ENCODE peak calls at places on chromosomes 5 and 9, in four cellular contexts. U is lower leg skin, R is tibial nerve, S is esophagus squamous epithelium. O is an unnamed sample.

GRCh38 chr5:124025306-124025705 is 513.3 kb downstream of the CSNK1G3 start:
- DNase-seq in R (no peak), U (no peak), S (no peak), O (no peak)

GRCh38 chr9:129446828-129447550 is 173.9 kb downstream of the C9orf50 start:
- DNase-seq in S (no peak), U (no peak), R (no peak), O (no peak)

GRCh38 chr9:138025417-138025816 is 147.8 kb downstream of the CACNA1B start:
- DNase-seq in U (no peak), R (no peak), S (no peak), O (no peak)

GRCh38 chr5:30804739-30805313 is 388.7 kb upstream of the CDH6 start:
- DNase-seq in S (no peak), U (no peak), R (no peak), O (no peak)

GRCh38 chr5:31886206-31886605 is 247.3 kb downstream of the PDZD2 start:
- DNase-seq in R (peak), U (no peak), S (no peak), O (no peak)

GRCh38 chr9:117703538-117703937 is 665 bp upstream of the TLR4 start:
- DNase-seq in U (peak), S (no peak), R (no peak), O (no peak)

GRCh38 chr5:159965031-159965837 is 43.7 kb upstream of the TTC1 start:
- DNase-seq in R (no peak), U (peak), S (no peak), O (peak)

GRCh38 chr9:135785013-135785575 is 83.1 kb downstream of the KCNT1 start:
- DNase-seq in U (no peak), R (no peak), S (no peak), O (no peak)

GRCh38 chr9:136721339-136722092 is 9.1 kb downstream of the DIPK1B start:
- DNase-seq in S (no peak), U (no peak), R (no peak), O (peak)

GRCh38 chr9:15622596-15622995 is 69.8 kb downstream of the CCDC171 start:
- DNase-seq in R (no peak), U (no peak), S (no peak), O (no peak)

GRCh38 chr5:4879693-4880303 is 260.3 kb upstream of the ADAMTS16 start:
- DNase-seq in R (peak), U (peak), S (no peak), O (peak)

GRCh38 chr5:80960531-80961375 is 590 bp downstream of the RASGRF2 start:
- DNase-seq in U (no peak), S (no peak), R (no peak), O (no peak)

GRCh38 chr5:174644918-174645317 is 79.5 kb upstream of the MSX2 start:
- DNase-seq in U (no peak), R (no peak), S (no peak), O (no peak)

GRCh38 chr9:93582115-93582514 is 5.7 kb downstream of the PHF2 start:
- DNase-seq in S (no peak), R (no peak), U (no peak), O (peak)

GRCh38 chr9:106880863-106881262 is 17.9 kb downstream of the ZNF462 start:
- DNase-seq in R (no peak), S (no peak), U (no peak), O (peak)

GRCh38 chr5:124436294-124436693 is 310.1 kb downstream of the ZNF608 start:
- DNase-seq in U (no peak), R (no peak), S (no peak), O (no peak)

GRCh38 chr5:119746984-119747383 is 117.6 kb downstream of the FAM170A start:
- DNase-seq in R (no peak), U (no peak), S (no peak), O (no peak)

GRCh38 chr5:41877408-41877807 is 7.2 kb upstream of the OXCT1 start:
- DNase-seq in R (no peak), S (no peak), U (no peak), O (no peak)

GRCh38 chr5:140400730-140401361 is 787 bp upstream of the ANKHD1 start:
- DNase-seq in R (peak), S (peak), U (peak), O (peak)

GRCh38 chr5:140402258-140403074 is 833 bp downstream of the ANKHD1 start:
- DNase-seq in S (peak), U (peak), R (no peak), O (peak)

GRCh38 chr5:140408750-140409241 is 7.2 kb downstream of the ANKHD1 start:
- DNase-seq in R (no peak), S (no peak), U (no peak), O (no peak)

GRCh38 chr5:140401362-140402257 is at the start of gene ANKHD1:
- DNase-seq in S (peak), R (peak), U (peak), O (peak)

GRCh38 chr5:140403613-140404012 is 2.0 kb downstream of the ANKHD1 start:
- DNase-seq in U (no peak), S (no peak), R (no peak), O (no peak)
- TF ChIP-seq POLR2A in U (no peak), S (no peak), R (no peak), O (no peak)

GRCh38 chr9:69132391-69132790 is 41.7 kb upstream of the TJP2 start:
- DNase-seq in U (no peak), R (no peak), S (no peak), O (no peak)
- H3K4me3 ChIP-seq in U (no peak), R (no peak), S (no peak), O (no peak)

DNA sequence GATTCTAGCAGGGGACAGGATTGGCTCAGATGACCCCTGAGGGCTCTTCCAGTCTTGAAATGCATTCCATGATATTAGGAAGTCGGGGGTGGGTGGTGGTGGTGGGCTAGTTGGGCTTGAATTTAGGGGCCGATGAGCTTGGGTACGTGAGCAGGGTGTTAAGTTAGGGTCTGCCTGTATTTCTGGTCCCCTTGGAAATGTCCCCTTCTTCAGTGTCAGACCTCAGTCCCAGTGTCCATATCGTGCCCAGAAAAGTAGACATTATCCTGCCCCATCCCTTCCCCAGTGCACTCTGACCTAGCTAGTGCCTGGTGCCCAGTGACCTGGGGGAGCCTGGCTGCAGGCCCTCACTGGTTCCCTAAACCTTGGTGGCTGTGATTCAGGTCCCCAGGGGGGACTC is 2.9 kb upstream of the MYOZ3 start:
- DNase-seq in R (no peak), S (no peak), U (no peak), O (no peak)
- TF ChIP-seq POLR2A in R (no peak), S (no peak), U (no peak), O (peak)

GRCh38 chr9:13790055-13790454 is 510.6 kb upstream of the MPDZ start:
- DNase-seq in S (no peak), U (no peak), R (no peak), O (no peak)

GRCh38 chr9:13787234-13787833 is 507.8 kb upstream of the MPDZ start:
- DNase-seq in U (no peak), S (no peak), R (no peak), O (no peak)

GRCh38 chr9:13786131-13786530 is 506.6 kb upstream of the MPDZ start:
- DNase-seq in R (peak), S (no peak), U (no peak), O (peak)

DNA sequence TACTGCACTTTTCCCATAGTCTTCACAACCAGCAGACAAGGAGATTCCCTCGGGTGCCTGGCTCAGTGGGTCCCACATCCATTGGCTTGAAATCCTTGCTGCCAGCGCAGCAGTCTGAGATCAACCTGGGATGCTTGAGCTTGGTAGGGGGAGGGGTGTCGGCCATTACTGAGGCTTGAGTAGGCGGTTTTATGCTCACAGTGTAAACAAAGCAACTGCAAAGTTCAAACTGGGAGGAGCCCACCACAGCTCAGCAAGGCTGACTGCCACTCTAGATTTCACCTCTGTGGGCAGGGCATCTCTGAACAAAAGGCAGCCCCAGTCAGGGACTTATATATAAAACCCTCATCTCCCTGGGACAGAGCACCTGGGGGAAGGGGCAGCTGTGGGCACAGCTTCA is 512.3 kb upstream of the MPDZ start:
- DNase-seq in U (no peak), S (no peak), R (no peak), O (no peak)
- H3K4me3 ChIP-seq in U (no peak), S (no peak), R (no peak), O (no peak)

GRCh38 chr5:140041099-140041491 is 2.0 kb downstream of the NRG2 start:
- DNase-seq in U (no peak), R (no peak), S (no peak), O (no peak)

GRCh38 chr5:140038373-140038957 is 4.6 kb downstream of the NRG2 start:
- DNase-seq in U (no peak), R (no peak), S (no peak), O (no peak)

GRCh38 chr5:140040358-140040757 is 2.7 kb downstream of the NRG2 start:
- DNase-seq in R (no peak), U (no peak), S (no peak), O (no peak)

GRCh38 chr5:140041492-140042421 is 1.3 kb downstream of the NRG2 start:
- DNase-seq in U (peak), R (peak), S (no peak), O (peak)

DNA sequence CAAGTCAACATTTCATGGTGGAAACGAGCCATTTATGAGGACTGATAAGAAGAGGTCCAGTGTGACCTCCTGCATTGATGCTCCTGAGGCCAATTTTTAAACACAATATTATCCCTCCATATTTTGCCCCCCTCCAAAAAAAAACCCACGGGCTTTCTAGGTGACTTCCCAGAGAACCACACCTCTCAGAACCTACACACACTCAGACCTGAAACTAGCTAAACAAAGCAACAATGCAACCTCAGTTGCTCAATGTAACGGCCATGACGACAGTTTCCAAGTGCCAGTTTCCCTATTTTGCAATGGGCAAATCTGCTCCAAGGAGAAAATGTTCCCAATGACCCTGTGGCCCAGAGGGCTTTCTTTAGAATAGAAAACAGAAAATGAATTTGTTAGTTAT is 3.5 kb downstream of the NRG2 start:
- DNase-seq in R (no peak), S (no peak), U (no peak), O (peak)
- TF ChIP-seq POLR2A in R (no peak), S (no peak), U (no peak), O (no peak)

GRCh38 chr5:76403963-76404693 is 1.0 kb downstream of the IQGAP2 start:
- DNase-seq in R (no peak), U (peak), S (peak), O (peak)

GRCh38 chr5:76402880-76403712 is at the start of gene IQGAP2:
- DNase-seq in R (peak), S (peak), U (peak), O (peak)

GRCh38 chr5:76403713-76403962 is 553 bp downstream of the IQGAP2 start:
- DNase-seq in S (no peak), R (no peak), U (peak), O (peak)

GRCh38 chr5:76401801-76402250 is 1.3 kb upstream of the IQGAP2 start:
- DNase-seq in R (no peak), S (no peak), U (no peak), O (peak)

DNA sequence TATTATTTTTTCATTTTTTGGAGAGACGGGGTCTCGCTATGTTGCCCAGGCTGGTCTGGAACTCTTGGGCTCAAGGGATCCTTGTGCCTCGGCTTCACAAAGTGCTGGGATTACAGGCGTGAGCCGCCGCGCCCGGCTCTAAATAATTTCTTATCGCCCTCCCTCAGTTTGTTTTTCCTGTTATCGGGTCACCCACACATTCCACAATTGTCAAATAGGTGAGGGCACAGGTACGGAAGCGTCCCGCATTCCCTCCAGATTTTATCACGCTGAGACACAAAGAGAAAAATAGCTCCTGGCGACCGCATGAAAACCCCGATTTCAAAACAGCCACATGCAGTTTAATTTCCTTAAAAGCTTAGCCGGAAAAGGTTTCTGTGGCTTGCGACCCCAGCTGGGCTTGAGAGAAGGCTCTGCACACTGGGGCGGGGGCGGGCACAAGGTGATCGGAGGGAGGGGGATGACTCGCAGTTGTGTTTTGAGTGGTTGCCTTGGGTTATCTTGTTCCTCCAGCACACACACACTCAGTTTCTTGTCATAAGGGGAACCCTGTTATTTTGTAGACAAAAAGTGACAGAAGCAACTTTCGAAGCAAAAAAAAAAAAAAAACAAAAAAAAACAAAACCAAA is 720 bp upstream of the IQGAP2 start:
- DNase-seq in R (no peak), S (no peak), U (peak), O (peak)
- H3K4me3 ChIP-seq in R (peak), S (peak), U (no peak), O (peak)

GRCh38 chr9:128339761-128340690 is at the start of gene SLC27A4:
- DNase-seq in U (peak), R (peak), S (no peak), O (peak)
- TF ChIP-seq POLR2A in U (no peak), R (no peak), S (no peak), O (peak)

GRCh38 chr5:147780924-147781530 is 1.5 kb downstream of the JAKMIP2 start:
- DNase-seq in R (no peak), S (no peak), U (no peak), O (no peak)

GRCh38 chr5:147786115-147786514 is 3.6 kb upstream of the JAKMIP2 start:
- DNase-seq in R (no peak), U (no peak), S (no peak), O (no peak)

GRCh38 chr5:147788023-147788422 is 5.5 kb upstream of the JAKMIP2 start:
- DNase-seq in R (no peak), S (no peak), U (no peak), O (no peak)

GRCh38 chr5:147784596-147784995 is 2.1 kb upstream of the JAKMIP2 start:
- DNase-seq in U (no peak), R (no peak), S (no peak), O (no peak)

DNA sequence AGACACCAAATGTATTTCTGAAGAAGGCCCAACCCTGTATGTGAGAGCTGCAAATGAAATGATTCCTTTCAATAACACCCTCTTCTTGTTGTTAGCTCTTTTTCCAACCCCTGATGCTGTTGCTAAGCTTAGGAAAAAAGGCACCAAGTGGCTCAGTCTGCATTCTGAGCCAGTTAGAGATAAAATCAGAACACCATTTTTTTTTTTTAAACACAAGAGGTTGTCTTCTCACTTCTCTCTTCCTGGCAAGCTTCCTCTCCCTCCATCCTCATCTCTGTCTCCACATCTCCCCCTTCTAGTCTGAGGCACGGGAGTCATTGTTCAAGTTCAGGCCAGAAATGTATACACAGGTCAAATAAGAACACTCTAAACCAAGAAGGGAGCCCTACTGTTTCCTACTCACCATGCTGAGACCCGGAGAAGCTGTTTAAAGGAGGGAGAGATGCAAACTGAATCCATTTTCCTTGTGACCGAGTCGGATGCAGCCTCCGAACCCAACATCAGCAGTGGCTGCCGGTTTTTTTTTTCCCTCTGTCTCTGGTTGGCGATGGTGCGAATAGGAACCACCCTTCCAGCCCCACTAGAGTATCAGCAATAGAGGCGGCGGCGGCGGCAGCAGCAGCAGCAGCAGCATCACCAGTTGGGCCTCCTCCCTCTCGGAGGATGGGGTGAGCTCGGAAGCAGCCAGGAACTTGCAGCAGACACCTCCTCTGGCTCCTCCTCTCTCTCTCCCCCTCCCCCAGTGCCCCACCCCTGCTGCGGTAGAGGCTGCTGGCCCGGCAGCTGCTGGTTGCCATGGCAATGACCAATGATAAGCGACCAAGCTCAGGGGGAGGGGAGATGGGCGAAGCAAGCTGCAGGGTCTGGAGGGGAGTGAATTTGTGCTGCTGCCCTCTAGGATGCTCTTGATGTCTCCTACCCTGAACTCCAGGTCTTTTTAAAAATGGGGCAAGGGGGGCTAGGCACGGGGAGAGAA is at the start of gene JAKMIP2:
- DNase-seq in S (peak), R (peak), U (peak), O (peak)
- H3K4me3 ChIP-seq in S (peak), R (peak), U (no peak), O (no peak)

GRCh38 chr5:143129910-143130703 is 273.4 kb downstream of the NR3C1 start:
- DNase-seq in S (no peak), R (no peak), U (no peak), O (no peak)

GRCh38 chr5:143128412-143129071 is 274.9 kb downstream of the NR3C1 start:
- DNase-seq in S (no peak), R (no peak), U (no peak), O (no peak)

GRCh38 chr5:143124593-143124992 is 278.9 kb downstream of the NR3C1 start:
- DNase-seq in S (no peak), U (no peak), R (no peak), O (no peak)

GRCh38 chr5:143129203-143129602 is 274.3 kb downstream of the NR3C1 start:
- DNase-seq in S (no peak), U (no peak), R (no peak), O (no peak)

GRCh38 chr5:143126121-143127019 is 277.1 kb downstream of the NR3C1 start:
- DNase-seq in U (no peak), R (no peak), S (no peak), O (no peak)
- TF ChIP-seq POLR2A in U (no peak), R (no peak), S (no peak), O (no peak)

GRCh38 chr5:87195616-87196015 is 72.1 kb upstream of the RASA1 start:
- DNase-seq in R (no peak), S (no peak), U (no peak), O (no peak)
- H3K4me3 ChIP-seq in R (no peak), S (no peak), U (no peak), O (no peak)

O was measured in adrenal gland.